ENCODE peak calls at places on chromosomes 16 and 17, in seven cellular contexts. G is SK-N-SH, Z is HCT116, D is HepG2, Y is K562, S is H1, Q is GM12878. F is an unnamed sample.

GRCh38 chr16:54284319-54284930 is 2.2 kb downstream of the IRX3 start:
- DNase-seq in G (peak), Z (no peak), D (no peak), Y (no peak), S (peak), Q (no peak), F (peak)

GRCh38 chr17:17191961-17192381 is 14.2 kb downstream of the PLD6 start:
- DNase-seq in G (no peak), Z (no peak), D (no peak), Y (no peak), S (no peak), Q (no peak), F (no peak)

GRCh38 chr17:34823023-34823422 is 138.2 kb downstream of the CCT6B start:
- DNase-seq in G (no peak), Z (no peak), D (no peak), Y (no peak), S (no peak), Q (no peak), F (no peak)

GRCh38 chr17:73536700-73537680 is 107.3 kb downstream of the SDK2 start:
- DNase-seq in G (peak), Z (no peak), D (no peak), Y (no peak), S (no peak), Q (no peak), F (no peak)

GRCh38 chr17:43587647-43588046 is 41.5 kb upstream of the ETV4 start:
- DNase-seq in G (no peak), Z (no peak), D (no peak), Y (no peak), S (no peak), Q (no peak), F (no peak)

GRCh38 chr16:81779540-81780320 is 639 bp downstream of the PLCG2 start:
- DNase-seq in G (no peak), Z (no peak), D (no peak), Y (no peak), S (peak), Q (no peak), F (peak)

GRCh38 chr17:52106070-52106469 is 52.4 kb downstream of the CA10 start:
- DNase-seq in G (no peak), Z (no peak), D (no peak), Y (no peak), S (no peak), Q (no peak), F (no peak)

GRCh38 chr17:75077072-75077489 is 10.7 kb upstream of the SLC16A5 start:
- DNase-seq in G (no peak), Z (no peak), D (peak), Y (no peak), S (no peak), Q (no peak), F (no peak)

GRCh38 chr17:38918129-38918913 is 7.1 kb upstream of the LASP1NB start:
- DNase-seq in G (no peak), Z (no peak), D (no peak), Y (no peak), S (peak), Q (no peak), F (no peak)

GRCh38 chr16:12228079-12228606 is 251.6 kb downstream of the SNX29 start:
- DNase-seq in G (no peak), Z (no peak), D (no peak), Y (no peak), S (no peak), Q (no peak), F (no peak)

GRCh38 chr16:68884867-68885266 is 41.5 kb downstream of the TANGO6 start:
- DNase-seq in G (no peak), Z (no peak), D (no peak), Y (no peak), S (no peak), Q (no peak), F (no peak)

GRCh38 chr17:47257651-47258339 is 4.2 kb downstream of the ITGB3 start:
- DNase-seq in G (no peak), Z (no peak), D (no peak), Y (peak), S (no peak), Q (no peak), F (no peak)

GRCh38 chr16:50830698-50831097 is 88.8 kb downstream of the CYLD start:
- DNase-seq in G (no peak), Z (no peak), D (no peak), Y (no peak), S (peak), Q (no peak), F (no peak)

GRCh38 chr16:54048994-54049929 is 237.3 kb downstream of the IRX3 start:
- DNase-seq in G (peak), Z (no peak), D (no peak), Y (no peak), S (peak), Q (no peak), F (no peak)

GRCh38 chr17:81576621-81577277 is 24.6 kb upstream of the FAAP100 start:
- DNase-seq in G (no peak), Z (no peak), D (peak), Y (no peak), S (no peak), Q (no peak), F (peak)

GRCh38 chr16:24999856-25000447 is 15.2 kb downstream of the ARHGAP17 start:
- DNase-seq in G (no peak), Z (no peak), D (peak), Y (peak), S (no peak), Q (no peak), F (no peak)
- TF ChIP-seq JUND in G (no peak), Z (no peak), D (no peak), Y (no peak), S (no peak), Q (no peak), F (no peak)

GRCh38 chr17:36697907-36698526 is 96.6 kb downstream of the MRM1 start:
- DNase-seq in G (no peak), Z (no peak), D (no peak), Y (peak), S (no peak), Q (no peak), F (no peak)
- TF ChIP-seq JUND in G (no peak), Z (no peak), D (no peak), Y (no peak), S (no peak), Q (no peak), F (no peak)

GRCh38 chr16:2777231-2777902 is at the start of gene ELOB:
- DNase-seq in G (peak), Z (peak), D (peak), Y (peak), S (peak), Q (no peak), F (peak)
- TF ChIP-seq JUND in G (no peak), Z (no peak), D (no peak), Y (no peak), S (no peak), Q (no peak), F (no peak)

DNA sequence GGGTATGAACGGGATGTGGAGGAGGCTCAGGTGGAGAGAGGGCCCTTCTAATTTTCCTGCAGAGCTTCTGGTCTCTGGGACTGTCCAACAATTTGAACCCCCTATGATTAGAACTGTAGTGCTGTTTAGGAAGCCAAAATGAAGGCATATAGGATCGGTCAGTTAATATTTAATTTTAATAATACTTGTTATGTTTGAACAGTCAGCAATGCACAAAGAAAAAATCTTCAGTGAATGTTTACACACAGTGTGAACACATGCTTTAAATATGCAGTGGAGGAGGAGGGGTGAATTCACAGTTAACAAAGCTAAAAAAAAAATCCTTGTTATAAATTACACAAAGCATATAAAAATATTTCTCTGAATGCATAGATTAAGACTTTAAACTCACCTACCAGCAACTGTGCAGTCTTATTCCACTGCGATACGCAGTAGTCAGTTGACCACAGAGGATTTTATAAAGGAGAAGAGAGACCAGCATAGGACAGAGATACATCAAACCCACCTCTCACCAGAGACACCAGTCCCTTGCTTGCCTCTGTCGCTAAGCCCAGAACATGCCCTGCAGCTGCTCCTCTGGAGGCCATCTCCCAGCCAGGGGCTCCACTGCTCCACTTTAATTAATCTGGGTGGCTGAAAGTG is 14.6 kb downstream of the ANKRD40 start:
- DNase-seq in G (no peak), Z (no peak), D (peak), Y (no peak), S (no peak), Q (no peak), F (peak)
- TF ChIP-seq JUND in G (no peak), Z (no peak), D (peak), Y (no peak), S (no peak), Q (no peak), F (peak)